ENCODE peak calls at places on chromosomes 6 and 20, in four cellular contexts. X is GM12878, V is kidney, G is endodermal cell. K is an unnamed sample.

GRCh38 chr6:167898673-167899311 is 72.1 kb downstream of the AFDN start:
- DNase-seq in X (no peak), V (no peak), G (no peak), K (peak)

GRCh38 chr20:40286991-40287531 is 402.0 kb downstream of the MAFB start:
- DNase-seq in X (no peak), V (peak), G (no peak), K (peak)

GRCh38 chr6:42120895-42121865 is 21.2 kb downstream of the C6orf132 start:
- DNase-seq in X (no peak), V (peak), G (no peak), K (no peak)

GRCh38 chr6:13808806-13809205 is 5.6 kb downstream of the MCUR1 start:
- DNase-seq in X (no peak), V (no peak), G (no peak), K (no peak)

GRCh38 chr6:32519910-32520258 is 10.2 kb downstream of the HLA-DRB5 start:
- DNase-seq in X (no peak), V (no peak), G (no peak), K (no peak)

GRCh38 chr20:55386686-55387085 is 618.6 kb downstream of the CBLN4 start:
- DNase-seq in X (no peak), V (no peak), G (no peak), K (peak)

GRCh38 chr20:45378191-45378590 is at the start of gene TP53TG5:
- DNase-seq in X (no peak), V (no peak), G (peak), K (no peak)

GRCh38 chr6:37679539-37680476 is 17.9 kb downstream of the MDGA1 start:
- DNase-seq in X (peak), V (peak), G (peak), K (no peak)

GRCh38 chr6:140855520-140855919 is 1277.2 kb upstream of the GJE1 start:
- DNase-seq in X (no peak), V (no peak), G (no peak), K (peak)

GRCh38 chr20:11080010-11080409 is 406.2 kb upstream of the JAG1 start:
- DNase-seq in X (no peak), V (no peak), G (no peak), K (no peak)

GRCh38 chr6:107973594-107973993 is 15.6 kb upstream of the SEC63 start:
- DNase-seq in X (no peak), V (no peak), G (no peak), K (no peak)

GRCh38 chr20:57579898-57580447 is 19.1 kb downstream of the PCK1 start:
- DNase-seq in X (no peak), V (no peak), G (no peak), K (peak)

GRCh38 chr6:138455746-138456392 is 43.4 kb downstream of the NHSL1 start:
- DNase-seq in X (peak), V (no peak), G (no peak), K (peak)

GRCh38 chr6:147990159-147990558 is 352.5 kb upstream of the SASH1 start:
- DNase-seq in X (no peak), V (no peak), G (no peak), K (no peak)

GRCh38 chr6:27176096-27176495 is 71.4 kb upstream of the PRSS16 start:
- DNase-seq in X (no peak), V (no peak), G (no peak), K (no peak)

GRCh38 chr6:167422934-167423333 is 98.0 kb downstream of the TTLL2 start:
- DNase-seq in X (no peak), V (no peak), G (no peak), K (no peak)

GRCh38 chr6:129492260-129492659 is 217.7 kb downstream of the ARHGAP18 start:
- DNase-seq in X (no peak), V (no peak), G (no peak), K (no peak)

GRCh38 chr6:7172605-7173185 is 64.9 kb downstream of the RREB1 start:
- DNase-seq in X (no peak), V (no peak), G (peak), K (no peak)

GRCh38 chr20:11807070-11807741 is 110.5 kb upstream of the BTBD3 start:
- DNase-seq in X (no peak), V (no peak), G (no peak), K (peak)

GRCh38 chr6:113907107-113907506 is 50.0 kb downstream of the MARCKS start:
- DNase-seq in X (no peak), V (no peak), G (no peak), K (no peak)
- TF ChIP-seq CTCF in X (no peak), V (no peak), G (no peak), K (no peak)

GRCh38 chr6:36666726-36667591 is 11.6 kb upstream of the CDKN1A start:
- DNase-seq in X (peak), V (peak), G (peak), K (peak)

GRCh38 chr6:36665180-36665579 is 13.3 kb upstream of the CDKN1A start:
- DNase-seq in X (no peak), V (no peak), G (no peak), K (no peak)

GRCh38 chr6:36670271-36670670 is 8.2 kb upstream of the CDKN1A start:
- DNase-seq in X (no peak), V (no peak), G (no peak), K (no peak)

GRCh38 chr6:36671687-36672375 is 6.7 kb upstream of the CDKN1A start:
- DNase-seq in X (no peak), V (no peak), G (no peak), K (no peak)

GRCh38 chr6:36668601-36669390 is 9.7 kb upstream of the CDKN1A start:
- DNase-seq in X (no peak), V (no peak), G (no peak), K (no peak)
- H3K27ac ChIP-seq in X (no peak), V (no peak), G (no peak), K (no peak)

DNA sequence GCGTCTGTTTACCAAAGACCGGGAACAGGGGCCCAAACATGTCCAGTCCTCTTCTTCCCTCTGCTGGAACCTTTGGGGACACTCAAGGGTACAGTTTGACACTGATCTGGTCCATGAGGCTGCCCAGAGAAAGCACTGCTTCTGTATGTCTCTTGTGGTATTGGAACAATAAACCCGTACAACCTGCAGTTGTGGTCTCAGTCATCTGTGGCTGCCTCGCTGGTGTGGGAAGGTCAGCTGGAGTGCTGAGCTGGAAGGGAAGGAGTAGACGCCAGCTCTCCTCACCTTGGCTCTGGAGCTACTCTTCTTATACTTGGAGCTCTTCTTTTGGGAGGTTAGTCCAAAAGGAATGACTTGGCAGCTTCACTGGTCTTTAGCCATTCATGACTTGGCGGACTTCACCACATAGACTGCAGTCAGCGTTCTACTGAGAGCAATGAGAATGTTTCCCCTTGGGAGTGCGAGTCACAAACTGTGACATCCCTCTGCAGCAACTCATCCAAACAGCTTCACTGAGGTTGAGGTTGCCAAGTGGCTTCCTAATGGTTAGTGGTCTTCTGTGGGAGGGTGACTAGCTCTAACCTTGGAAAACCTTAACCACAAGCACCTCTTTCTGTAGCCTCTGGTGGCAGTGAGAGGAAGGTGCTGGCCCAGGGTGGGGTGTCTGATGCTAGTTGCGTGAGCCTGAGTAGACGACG is 81.2 kb downstream of the ASXL1 start:
- DNase-seq in X (no peak), V (no peak), G (peak), K (no peak)
- TF ChIP-seq CTCF in X (peak), V (no peak), G (peak), K (no peak)

GRCh38 chr6:24329451-24329850 is 28.4 kb downstream of the DCDC2 start:
- DNase-seq in X (no peak), V (no peak), G (no peak), K (no peak)

GRCh38 chr6:24334285-24334684 is 23.6 kb downstream of the DCDC2 start:
- DNase-seq in X (no peak), V (no peak), G (no peak), K (no peak)

GRCh38 chr6:24329022-24329421 is 28.8 kb downstream of the DCDC2 start:
- DNase-seq in X (no peak), V (no peak), G (no peak), K (no peak)

GRCh38 chr6:24330137-24330732 is 27.6 kb downstream of the DCDC2 start:
- DNase-seq in X (no peak), V (no peak), G (no peak), K (no peak)

GRCh38 chr6:24332306-24332705 is 25.6 kb downstream of the DCDC2 start:
- DNase-seq in X (no peak), V (no peak), G (no peak), K (peak)
- H3K27ac ChIP-seq in X (no peak), V (no peak), G (no peak), K (no peak)

GRCh38 chr6:69181964-69182363 is 546.9 kb downstream of the ADGRB3 start:
- DNase-seq in X (no peak), V (no peak), G (no peak), K (no peak)

GRCh38 chr6:69185276-69185675 is 550.2 kb downstream of the ADGRB3 start:
- DNase-seq in X (no peak), V (no peak), G (no peak), K (no peak)

GRCh38 chr6:69180361-69181067 is 545.4 kb downstream of the ADGRB3 start:
- DNase-seq in X (no peak), V (no peak), G (no peak), K (no peak)

DNA sequence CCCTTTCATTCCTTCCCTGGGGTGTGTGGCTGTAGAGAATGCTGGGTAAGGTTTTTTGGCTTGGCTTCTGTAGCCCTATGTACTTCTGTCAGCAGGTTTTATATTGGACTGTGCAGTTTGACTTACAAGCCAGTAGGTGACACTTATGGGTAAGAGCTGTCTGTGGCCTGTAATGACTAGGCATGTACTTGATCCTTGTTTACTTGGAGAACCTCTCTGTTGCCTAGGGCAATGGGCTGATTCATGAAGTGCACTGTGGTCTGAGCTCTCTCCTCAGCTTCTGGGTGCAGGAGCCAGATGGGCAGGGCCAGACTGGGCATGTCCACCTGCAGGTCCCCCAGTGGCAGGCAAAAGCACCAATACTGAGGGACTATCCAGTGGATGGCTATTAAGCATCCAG is 544.6 kb downstream of the ADGRB3 start:
- DNase-seq in X (no peak), V (no peak), G (peak), K (peak)
- TF ChIP-seq CTCF in X (no peak), V (no peak), G (peak), K (no peak)

K was measured in RWPE1.